ENCODE peak calls at places on chromosomes 11 and 22, in ten cellular contexts. One of them, this sample, is unnamed.

GRCh38 chr11:109783842-109784241 is 309.4 kb upstream of the ZC3H12C start:
- DNase-seq in left ventricle myocardium inferior: no peak
- DNase-seq in lower leg skin: no peak
- DNase-seq in AG10803: no peak
- DNase-seq in stomach: no peak
- DNase-seq in GM23338: no peak
- DNase-seq in choroid plexus epithelial cell: no peak
- DNase-seq in GM12864: peak
- DNase-seq in DND-41: no peak
- DNase-seq in neural progenitor cell: peak
- DNase-seq in this sample: peak

GRCh38 chr22:25563757-25564319 is 637 bp upstream of the GRK3 start:
- DNase-seq in choroid plexus epithelial cell: peak
- DNase-seq in DND-41: no peak
- DNase-seq in neural progenitor cell: peak
- DNase-seq in left ventricle myocardium inferior: no peak
- DNase-seq in GM12864: no peak
- DNase-seq in lower leg skin: no peak
- DNase-seq in stomach: no peak
- DNase-seq in AG10803: no peak
- DNase-seq in GM23338: peak
- DNase-seq in this sample: no peak

GRCh38 chr11:44784438-44784760 is 57.6 kb downstream of the TSPAN18 start:
- DNase-seq in choroid plexus epithelial cell: no peak
- DNase-seq in AG10803: no peak
- DNase-seq in lower leg skin: no peak
- DNase-seq in neural progenitor cell: no peak
- DNase-seq in DND-41: no peak
- DNase-seq in left ventricle myocardium inferior: no peak
- DNase-seq in stomach: no peak
- DNase-seq in GM12864: no peak
- DNase-seq in GM23338: no peak
- DNase-seq in this sample: no peak

GRCh38 chr22:35174398-35174797 is 82.9 kb upstream of the HMGXB4 start:
- DNase-seq in lower leg skin: no peak
- DNase-seq in stomach: no peak
- DNase-seq in left ventricle myocardium inferior: no peak
- DNase-seq in AG10803: no peak
- DNase-seq in DND-41: no peak
- DNase-seq in neural progenitor cell: no peak
- DNase-seq in choroid plexus epithelial cell: no peak
- DNase-seq in GM12864: no peak
- DNase-seq in GM23338: no peak
- DNase-seq in this sample: no peak

GRCh38 chr11:93611836-93612677 is 49.4 kb upstream of the CEP295 start:
- DNase-seq in stomach: peak
- DNase-seq in neural progenitor cell: no peak
- DNase-seq in GM12864: no peak
- DNase-seq in choroid plexus epithelial cell: no peak
- DNase-seq in DND-41: no peak
- DNase-seq in left ventricle myocardium inferior: no peak
- DNase-seq in GM23338: no peak
- DNase-seq in lower leg skin: no peak
- DNase-seq in AG10803: no peak
- DNase-seq in this sample: no peak

GRCh38 chr11:47928426-47928825 is 51.9 kb upstream of the PTPRJ start:
- DNase-seq in choroid plexus epithelial cell: no peak
- DNase-seq in stomach: no peak
- DNase-seq in AG10803: no peak
- DNase-seq in left ventricle myocardium inferior: no peak
- DNase-seq in lower leg skin: no peak
- DNase-seq in GM12864: no peak
- DNase-seq in neural progenitor cell: no peak
- DNase-seq in DND-41: no peak
- DNase-seq in GM23338: peak
- DNase-seq in this sample: no peak

GRCh38 chr11:100681064-100681502 is 6.0 kb upstream of the ARHGAP42 start:
- DNase-seq in GM23338: peak
- DNase-seq in lower leg skin: peak
- DNase-seq in choroid plexus epithelial cell: peak
- DNase-seq in stomach: peak
- DNase-seq in GM12864: peak
- DNase-seq in left ventricle myocardium inferior: peak
- DNase-seq in neural progenitor cell: no peak
- DNase-seq in AG10803: peak
- DNase-seq in DND-41: peak
- DNase-seq in this sample: peak

GRCh38 chr11:96188625-96189006 is 154.4 kb downstream of the MAML2 start:
- DNase-seq in stomach: no peak
- DNase-seq in DND-41: no peak
- DNase-seq in lower leg skin: no peak
- DNase-seq in choroid plexus epithelial cell: peak
- DNase-seq in AG10803: peak
- DNase-seq in neural progenitor cell: no peak
- DNase-seq in left ventricle myocardium inferior: no peak
- DNase-seq in GM12864: no peak
- DNase-seq in GM23338: no peak
- DNase-seq in this sample: no peak

GRCh38 chr22:45612451-45612901 is 59.2 kb upstream of the ATXN10 start:
- DNase-seq in DND-41: no peak
- DNase-seq in stomach: no peak
- DNase-seq in neural progenitor cell: no peak
- DNase-seq in GM23338: no peak
- DNase-seq in left ventricle myocardium inferior: peak
- DNase-seq in AG10803: peak
- DNase-seq in lower leg skin: peak
- DNase-seq in GM12864: no peak
- DNase-seq in choroid plexus epithelial cell: peak
- DNase-seq in this sample: peak

DNA sequence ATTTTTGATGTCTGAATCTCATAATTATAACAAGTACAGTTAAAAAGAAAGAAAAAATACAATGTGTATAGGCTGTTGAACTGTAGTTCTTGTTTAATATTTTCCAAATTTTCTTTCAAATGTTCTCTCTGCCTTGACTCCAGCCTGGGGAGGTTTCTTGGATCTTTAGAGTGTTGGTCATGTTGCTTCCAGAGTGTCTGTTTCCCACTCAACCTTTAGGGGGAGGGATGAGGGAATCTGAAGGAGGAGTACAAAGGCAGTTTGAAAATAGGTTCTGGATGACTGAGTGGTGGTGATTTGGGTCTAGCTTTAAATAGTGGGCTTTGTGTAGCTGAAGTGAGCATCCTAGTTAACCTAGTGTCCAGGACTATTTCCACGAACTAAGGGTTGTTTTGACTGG is 2.0 kb downstream of the CTNND1 start:
- DNase-seq in choroid plexus epithelial cell: peak
- DNase-seq in DND-41: no peak
- DNase-seq in lower leg skin: no peak
- DNase-seq in GM12864: no peak
- DNase-seq in neural progenitor cell: peak
- DNase-seq in stomach: no peak
- DNase-seq in AG10803: peak
- DNase-seq in GM23338: peak
- DNase-seq in left ventricle myocardium inferior: no peak
- DNase-seq in this sample: no peak
- TF ChIP-seq CTCF in choroid plexus epithelial cell: peak
- TF ChIP-seq CTCF in DND-41: no peak
- TF ChIP-seq CTCF in lower leg skin: no peak
- TF ChIP-seq CTCF in GM12864: no peak
- TF ChIP-seq CTCF in neural progenitor cell: peak
- TF ChIP-seq CTCF in stomach: no peak
- TF ChIP-seq CTCF in AG10803: peak
- TF ChIP-seq CTCF in GM23338: peak
- TF ChIP-seq CTCF in left ventricle myocardium inferior: peak
- TF ChIP-seq CTCF in this sample: peak

DNA sequence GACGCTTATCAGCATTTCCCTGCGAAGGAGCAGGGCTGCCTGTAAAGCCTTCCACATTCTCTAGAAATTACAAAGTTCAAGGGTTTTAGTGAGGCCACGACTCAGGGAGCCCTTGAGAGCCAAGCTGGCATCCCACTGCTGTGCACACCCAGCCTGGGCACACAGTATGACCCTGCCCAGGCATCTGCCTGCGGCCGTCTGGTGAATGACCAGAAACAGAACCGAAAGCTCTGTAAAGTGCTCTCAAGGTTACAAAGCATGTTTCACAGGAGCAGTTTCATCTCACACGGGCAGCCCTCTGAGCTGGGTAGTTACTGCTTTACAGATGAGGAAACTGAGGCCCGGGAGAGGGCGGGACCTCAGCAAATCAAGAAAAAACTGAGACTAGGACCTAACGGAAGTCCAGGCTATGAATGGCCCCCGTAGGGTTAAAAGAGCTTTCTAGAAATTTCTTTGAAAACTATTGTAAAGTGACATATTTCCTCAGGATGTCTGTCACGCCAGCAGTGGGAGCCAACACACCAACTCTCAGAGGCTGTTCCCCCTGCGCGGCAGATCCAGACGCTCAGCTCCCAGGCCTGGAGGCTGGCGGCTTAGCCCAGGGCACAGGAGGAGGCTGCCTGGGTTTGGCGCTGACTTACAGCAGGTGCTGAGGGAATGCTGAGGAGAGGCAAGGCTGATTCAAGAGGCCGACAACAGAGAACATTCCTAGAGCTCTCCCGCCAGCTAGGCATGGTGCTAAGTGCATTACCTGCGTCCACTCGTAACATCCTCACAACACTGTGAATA is 7.7 kb upstream of the TCF20 start:
- DNase-seq in lower leg skin: peak
- DNase-seq in left ventricle myocardium inferior: no peak
- DNase-seq in neural progenitor cell: peak
- DNase-seq in GM12864: peak
- DNase-seq in stomach: no peak
- DNase-seq in DND-41: no peak
- DNase-seq in choroid plexus epithelial cell: peak
- DNase-seq in AG10803: no peak
- DNase-seq in GM23338: no peak
- DNase-seq in this sample: no peak
- TF ChIP-seq CTCF in lower leg skin: no peak
- TF ChIP-seq CTCF in left ventricle myocardium inferior: no peak
- TF ChIP-seq CTCF in neural progenitor cell: peak
- TF ChIP-seq CTCF in GM12864: peak
- TF ChIP-seq CTCF in stomach: no peak
- TF ChIP-seq CTCF in DND-41: peak
- TF ChIP-seq CTCF in choroid plexus epithelial cell: peak
- TF ChIP-seq CTCF in AG10803: peak
- TF ChIP-seq CTCF in GM23338: peak
- TF ChIP-seq CTCF in this sample: no peak

GRCh38 chr11:10891321-10891720 is 33.5 kb upstream of the ZBED5 start:
- DNase-seq in GM23338: no peak
- DNase-seq in stomach: no peak
- DNase-seq in DND-41: no peak
- DNase-seq in choroid plexus epithelial cell: no peak
- DNase-seq in left ventricle myocardium inferior: no peak
- DNase-seq in GM12864: no peak
- DNase-seq in lower leg skin: no peak
- DNase-seq in neural progenitor cell: no peak
- DNase-seq in AG10803: no peak
- DNase-seq in this sample: no peak

GRCh38 chr11:10894666-10895065 is 36.8 kb upstream of the ZBED5 start:
- DNase-seq in GM23338: no peak
- DNase-seq in left ventricle myocardium inferior: no peak
- DNase-seq in GM12864: no peak
- DNase-seq in choroid plexus epithelial cell: no peak
- DNase-seq in lower leg skin: no peak
- DNase-seq in stomach: no peak
- DNase-seq in DND-41: no peak
- DNase-seq in neural progenitor cell: no peak
- DNase-seq in AG10803: no peak
- DNase-seq in this sample: no peak

GRCh38 chr11:10895285-10895684 is 37.4 kb upstream of the ZBED5 start:
- DNase-seq in AG10803: peak
- DNase-seq in left ventricle myocardium inferior: no peak
- DNase-seq in GM12864: no peak
- DNase-seq in GM23338: no peak
- DNase-seq in neural progenitor cell: no peak
- DNase-seq in choroid plexus epithelial cell: no peak
- DNase-seq in lower leg skin: no peak
- DNase-seq in DND-41: no peak
- DNase-seq in stomach: no peak
- DNase-seq in this sample: no peak

GRCh38 chr11:10892250-10892649 is 34.4 kb upstream of the ZBED5 start:
- DNase-seq in DND-41: no peak
- DNase-seq in choroid plexus epithelial cell: no peak
- DNase-seq in GM23338: no peak
- DNase-seq in lower leg skin: no peak
- DNase-seq in neural progenitor cell: no peak
- DNase-seq in GM12864: no peak
- DNase-seq in stomach: no peak
- DNase-seq in AG10803: no peak
- DNase-seq in left ventricle myocardium inferior: no peak
- DNase-seq in this sample: no peak

DNA sequence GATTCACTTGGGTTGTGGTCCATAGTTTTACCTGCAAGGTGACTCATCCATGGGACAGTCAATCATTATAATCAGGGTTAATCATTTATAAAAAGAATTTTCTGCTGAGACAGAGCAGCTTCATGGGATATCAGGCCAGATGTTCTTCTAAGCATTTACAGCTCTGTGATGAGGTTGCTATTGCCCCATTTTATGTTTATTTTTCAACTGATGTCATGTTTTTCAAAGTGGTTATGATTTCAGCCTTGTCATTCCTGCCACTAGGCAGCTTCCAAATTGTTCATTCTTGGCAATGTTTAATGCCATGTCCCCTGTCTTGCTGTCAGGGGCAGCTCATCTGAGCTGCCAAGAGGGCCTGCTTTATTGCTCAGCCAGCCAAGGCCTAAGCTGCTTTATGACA is 35.9 kb upstream of the ZBED5 start:
- DNase-seq in left ventricle myocardium inferior: no peak
- DNase-seq in DND-41: no peak
- DNase-seq in neural progenitor cell: no peak
- DNase-seq in choroid plexus epithelial cell: peak
- DNase-seq in stomach: no peak
- DNase-seq in AG10803: peak
- DNase-seq in lower leg skin: no peak
- DNase-seq in GM12864: no peak
- DNase-seq in GM23338: no peak
- DNase-seq in this sample: no peak
- TF ChIP-seq CTCF in left ventricle myocardium inferior: peak
- TF ChIP-seq CTCF in DND-41: no peak
- TF ChIP-seq CTCF in neural progenitor cell: no peak
- TF ChIP-seq CTCF in choroid plexus epithelial cell: peak
- TF ChIP-seq CTCF in stomach: no peak
- TF ChIP-seq CTCF in AG10803: peak
- TF ChIP-seq CTCF in lower leg skin: no peak
- TF ChIP-seq CTCF in GM12864: no peak
- TF ChIP-seq CTCF in GM23338: no peak
- TF ChIP-seq CTCF in this sample: no peak

GRCh38 chr11:32485733-32486132 is 50.4 kb upstream of the WT1 start:
- DNase-seq in choroid plexus epithelial cell: no peak
- DNase-seq in DND-41: no peak
- DNase-seq in GM12864: no peak
- DNase-seq in GM23338: no peak
- DNase-seq in lower leg skin: no peak
- DNase-seq in neural progenitor cell: no peak
- DNase-seq in AG10803: no peak
- DNase-seq in stomach: no peak
- DNase-seq in left ventricle myocardium inferior: no peak
- DNase-seq in this sample: no peak

GRCh38 chr11:32489464-32489863 is 54.1 kb upstream of the WT1 start:
- DNase-seq in lower leg skin: no peak
- DNase-seq in DND-41: no peak
- DNase-seq in neural progenitor cell: peak
- DNase-seq in left ventricle myocardium inferior: no peak
- DNase-seq in choroid plexus epithelial cell: peak
- DNase-seq in GM12864: no peak
- DNase-seq in GM23338: peak
- DNase-seq in stomach: no peak
- DNase-seq in AG10803: no peak
- DNase-seq in this sample: no peak

GRCh38 chr11:32487270-32487669 is 51.9 kb upstream of the WT1 start:
- DNase-seq in GM23338: peak
- DNase-seq in GM12864: no peak
- DNase-seq in neural progenitor cell: peak
- DNase-seq in stomach: no peak
- DNase-seq in choroid plexus epithelial cell: peak
- DNase-seq in lower leg skin: no peak
- DNase-seq in AG10803: no peak
- DNase-seq in left ventricle myocardium inferior: no peak
- DNase-seq in DND-41: peak
- DNase-seq in this sample: peak
- TF ChIP-seq CTCF in GM23338: peak
- TF ChIP-seq CTCF in GM12864: peak
- TF ChIP-seq CTCF in neural progenitor cell: peak
- TF ChIP-seq CTCF in stomach: no peak
- TF ChIP-seq CTCF in choroid plexus epithelial cell: peak
- TF ChIP-seq CTCF in lower leg skin: no peak
- TF ChIP-seq CTCF in AG10803: peak
- TF ChIP-seq CTCF in left ventricle myocardium inferior: peak
- TF ChIP-seq CTCF in DND-41: peak
- TF ChIP-seq CTCF in this sample: peak

This sample was measured in glutamatergic neuron.